ENCODE peak calls at places on chromosomes 7 and 10, in ten cellular contexts. D, O, Y, E, C, K, R, X, P and A are unnamed samples.

GRCh38 chr7:26474596-26474995 is 182.9 kb downstream of the SNX10 start:
- DNase-seq in Y (no peak), C (no peak), E (no peak), P (no peak), O (no peak), K (no peak), X (no peak), R (no peak), D (no peak), A (no peak)

GRCh38 chr10:132712698-132713232 is 73.2 kb downstream of the NKX6-2 start:
- DNase-seq in R (no peak), O (no peak), X (no peak), K (no peak), D (no peak), E (no peak), P (no peak), Y (no peak), C (no peak), A (peak)

GRCh38 chr10:23402856-23403255 is 36.0 kb upstream of the OTUD1 start:
- DNase-seq in D (no peak), O (no peak), K (no peak), Y (no peak), C (no peak), X (no peak), E (no peak), R (no peak), P (no peak), A (no peak)

GRCh38 chr7:29565982-29566746 is 2.5 kb downstream of the PRR15 start:
- DNase-seq in Y (no peak), R (no peak), X (no peak), P (no peak), C (peak), O (peak), K (no peak), D (no peak), E (no peak), A (peak)

GRCh38 chr7:49522111-49522510 is 251.3 kb upstream of the VWC2 start:
- DNase-seq in E (no peak), R (no peak), D (no peak), Y (no peak), P (no peak), X (no peak), C (no peak), K (no peak), O (no peak), A (no peak)

GRCh38 chr7:145036592-145037386 is 200.9 kb upstream of the TPK1 start:
- DNase-seq in X (peak), C (no peak), K (no peak), O (peak), Y (peak), E (peak), D (peak), R (peak), P (peak), A (peak)

GRCh38 chr7:26436996-26437547 is 145.4 kb downstream of the SNX10 start:
- DNase-seq in Y (no peak), P (no peak), R (no peak), E (no peak), X (no peak), D (no peak), C (no peak), O (no peak), K (no peak), A (no peak)

GRCh38 chr7:10973942-10974716 is 457 bp downstream of the PHF14 start:
- DNase-seq in E (no peak), Y (no peak), C (peak), P (peak), D (peak), X (peak), K (no peak), O (peak), R (peak), A (no peak)

GRCh38 chr10:75773139-75773801 is 341.8 kb downstream of the LRMDA start:
- DNase-seq in E (peak), X (peak), D (peak), K (no peak), O (no peak), P (no peak), Y (no peak), C (peak), R (no peak), A (no peak)

GRCh38 chr10:2929457-2929856 is 137.9 kb upstream of the PFKP start:
- DNase-seq in Y (no peak), O (no peak), D (no peak), E (no peak), K (no peak), R (peak), X (no peak), C (no peak), P (no peak), A (no peak)

GRCh38 chr10:77925795-77926565 is 575 bp downstream of the DLG5 start:
- DNase-seq in E (no peak), Y (no peak), C (peak), D (peak), R (peak), K (no peak), P (no peak), X (peak), O (peak), A (peak)

GRCh38 chr10:49621561-49621960 is 7.7 kb downstream of the CHAT start:
- DNase-seq in X (no peak), Y (no peak), K (no peak), E (no peak), R (no peak), P (no peak), O (no peak), C (no peak), D (no peak), A (no peak)

GRCh38 chr7:26862806-26863205 is 1.6 kb downstream of the SKAP2 start:
- DNase-seq in D (no peak), E (no peak), P (no peak), K (no peak), O (no peak), X (no peak), R (no peak), C (no peak), Y (no peak), A (no peak)